ENCODE peak calls at places on chromosomes 5 and 9, in four cellular contexts. V, N, G and W are unnamed samples.

GRCh38 chr5:61330341-61330878 is 1.6 kb upstream of the ZSWIM6 start:
- DNase-seq in V (no peak), N (no peak), G (peak; percentile 29), W (peak; percentile 9)

GRCh38 chr9:93137362-93137761 is 3.3 kb upstream of the NINJ1 start:
- DNase-seq in V (no peak), N (no peak), G (no peak), W (no peak)

GRCh38 chr5:2251298-2251697 is 368.6 kb upstream of the IRX4 start:
- DNase-seq in V (no peak), N (no peak), G (no peak), W (no peak)

GRCh38 chr9:33939924-33940874 is 108.5 kb downstream of the UBAP2 start:
- DNase-seq in V (no peak), N (no peak), G (no peak), W (no peak)

GRCh38 chr5:57209316-57210040 is 35.6 kb downstream of the GPBP1 start:
- DNase-seq in V (no peak), N (no peak), G (no peak), W (no peak)

GRCh38 chr9:61674465-61674864 is 484.6 kb downstream of the SPATA31A7 start:
- DNase-seq in V (no peak), N (no peak), G (no peak), W (no peak)

GRCh38 chr5:148147415-148147814 is 20.9 kb upstream of the SPINK14 start:
- DNase-seq in V (no peak), N (no peak), G (peak; percentile 64), W (no peak)

GRCh38 chr5:78512440-78512839 is 136.1 kb downstream of the LHFPL2 start:
- DNase-seq in V (no peak), N (no peak), G (no peak), W (no peak)

GRCh38 chr5:170857066-170857465 is 4.8 kb upstream of the RANBP17 start:
- DNase-seq in V (no peak), N (no peak), G (no peak), W (no peak)

GRCh38 chr5:11520241-11520929 is 383.9 kb downstream of the CTNND2 start:
- DNase-seq in V (no peak), N (no peak), G (no peak), W (no peak)

GRCh38 chr5:178991190-178992145 is 3.7 kb downstream of the GRM6 start:
- DNase-seq in V (no peak), N (no peak), G (no peak), W (no peak)

GRCh38 chr9:105973811-105974407 is 279.6 kb downstream of the TMEM38B start:
- DNase-seq in V (no peak), N (no peak), G (no peak), W (no peak)

GRCh38 chr9:121567142-121568100 is 67.8 kb upstream of the GGTA1 start:
- DNase-seq in V (no peak), N (no peak), G (no peak), W (no peak)

GRCh38 chr5:42631241-42631640 is 125.4 kb upstream of the CCDC152 start:
- DNase-seq in V (no peak), N (no peak), G (no peak), W (no peak)

GRCh38 chr5:119913425-119913824 is 284.1 kb downstream of the FAM170A start:
- DNase-seq in V (no peak), N (no peak), G (peak; percentile 45), W (no peak)

GRCh38 chr5:95823738-95824609 is 1.4 kb upstream of the GLRX start:
- DNase-seq in V (peak; percentile 59), N (no peak), G (peak; percentile 38), W (peak; percentile 51)

GRCh38 chr5:21154526-21154925 is 1166.5 kb upstream of the CDH18 start:
- DNase-seq in V (no peak), N (no peak), G (no peak), W (no peak)

GRCh38 chr5:143431789-143432188 is 28.3 kb upstream of the NR3C1 start:
- DNase-seq in V (no peak), N (no peak), G (no peak), W (no peak)

GRCh38 chr9:113427629-113428028 is 17.1 kb downstream of the C9orf43 start:
- DNase-seq in V (no peak), N (no peak), G (no peak), W (no peak)

GRCh38 chr9:35406183-35406959 is 83.5 kb upstream of the RUSC2 start:
- DNase-seq in V (peak; percentile 30), N (no peak), G (no peak), W (peak; percentile 2)

GRCh38 chr5:154972476-154973080 is 31.7 kb downstream of the MRPL22 start:
- DNase-seq in V (no peak), N (no peak), G (peak; percentile 18), W (no peak)

GRCh38 chr5:153654444-153654843 is 164.0 kb downstream of the GRIA1 start:
- DNase-seq in V (no peak), N (no peak), G (no peak), W (no peak)

GRCh38 chr5:114367029-114367428 is 5.2 kb downstream of the KCNN2 start:
- DNase-seq in V (no peak), N (no peak), G (no peak), W (no peak)

GRCh38 chr5:36482812-36483211 is 123.6 kb upstream of the SLC1A3 start:
- DNase-seq in V (no peak), N (no peak), G (no peak), W (no peak)

GRCh38 chr5:54281933-54282332 is 28.4 kb downstream of the ARL15 start:
- DNase-seq in V (no peak), N (no peak), G (no peak), W (no peak)

GRCh38 chr5:34903260-34903659 is 12.0 kb downstream of the RAD1 start:
- DNase-seq in V (no peak), N (no peak), G (no peak), W (no peak)

GRCh38 chr5:68251386-68251785 is 35.8 kb downstream of the PIK3R1 start:
- DNase-seq in V (no peak), N (no peak), G (no peak), W (peak; percentile 24)

GRCh38 chr9:100587375-100587774 is 9.5 kb downstream of the CAVIN4 start:
- DNase-seq in V (no peak), N (no peak), G (no peak), W (no peak)

GRCh38 chr5:15886156-15886555 is 293.4 kb downstream of the MARCHF11 start:
- DNase-seq in V (no peak), N (no peak), G (no peak), W (no peak)